ENCODE peak calls at places on chromosomes 12 and 14, in six cellular contexts. One of them, this sample, is unnamed.

GRCh38 chr12:100153131-100153530 is 10.5 kb upstream of the BLTP3B start:
- DNase-seq in nephron progenitor cell: no peak
- DNase-seq in effector memory CD8-positive, alpha-beta T cell: no peak
- DNase-seq in LoVo: no peak
- DNase-seq in central memory CD4-positive, alpha-beta T cell: no peak
- DNase-seq in tibial artery: no peak
- DNase-seq in this sample: no peak

GRCh38 chr12:52903855-52904508 is 894 bp downstream of the KRT8 start:
- DNase-seq in nephron progenitor cell: peak
- DNase-seq in effector memory CD8-positive, alpha-beta T cell: peak
- DNase-seq in LoVo: peak
- DNase-seq in central memory CD4-positive, alpha-beta T cell: no peak
- DNase-seq in tibial artery: no peak
- DNase-seq in this sample: no peak

GRCh38 chr12:91890742-91891141 is 254.9 kb downstream of the BTG1 start:
- DNase-seq in nephron progenitor cell: no peak
- DNase-seq in effector memory CD8-positive, alpha-beta T cell: no peak
- DNase-seq in LoVo: no peak
- DNase-seq in central memory CD4-positive, alpha-beta T cell: no peak
- DNase-seq in tibial artery: no peak
- DNase-seq in this sample: no peak

GRCh38 chr14:42420071-42420470 is 813.4 kb downstream of the LRFN5 start:
- DNase-seq in nephron progenitor cell: no peak
- DNase-seq in effector memory CD8-positive, alpha-beta T cell: no peak
- DNase-seq in LoVo: no peak
- DNase-seq in central memory CD4-positive, alpha-beta T cell: no peak
- DNase-seq in tibial artery: no peak
- DNase-seq in this sample: no peak

GRCh38 chr12:29238822-29239291 is 89.8 kb downstream of the FAR2 start:
- DNase-seq in nephron progenitor cell: no peak
- DNase-seq in effector memory CD8-positive, alpha-beta T cell: no peak
- DNase-seq in LoVo: peak
- DNase-seq in central memory CD4-positive, alpha-beta T cell: no peak
- DNase-seq in tibial artery: no peak
- DNase-seq in this sample: no peak

GRCh38 chr12:53997324-53998173 is 2.4 kb upstream of the HOXC9 start:
- DNase-seq in nephron progenitor cell: peak
- DNase-seq in effector memory CD8-positive, alpha-beta T cell: no peak
- DNase-seq in LoVo: no peak
- DNase-seq in central memory CD4-positive, alpha-beta T cell: no peak
- DNase-seq in tibial artery: no peak
- DNase-seq in this sample: no peak

GRCh38 chr12:53181935-53182334 is 1.2 kb upstream of the CSAD start:
- DNase-seq in nephron progenitor cell: no peak
- DNase-seq in effector memory CD8-positive, alpha-beta T cell: no peak
- DNase-seq in LoVo: no peak
- DNase-seq in central memory CD4-positive, alpha-beta T cell: no peak
- DNase-seq in tibial artery: no peak
- DNase-seq in this sample: no peak

GRCh38 chr14:64260418-64260817 is 33.8 kb downstream of the ESR2 start:
- DNase-seq in nephron progenitor cell: no peak
- DNase-seq in effector memory CD8-positive, alpha-beta T cell: no peak
- DNase-seq in LoVo: no peak
- DNase-seq in central memory CD4-positive, alpha-beta T cell: no peak
- DNase-seq in tibial artery: no peak
- DNase-seq in this sample: no peak

GRCh38 chr12:122871851-122872785 is 23.8 kb downstream of the VPS37B start:
- DNase-seq in nephron progenitor cell: no peak
- DNase-seq in effector memory CD8-positive, alpha-beta T cell: no peak
- DNase-seq in LoVo: no peak
- DNase-seq in central memory CD4-positive, alpha-beta T cell: no peak
- DNase-seq in tibial artery: peak
- DNase-seq in this sample: peak

GRCh38 chr12:111482464-111482863 is 76.7 kb downstream of the SH2B3 start:
- DNase-seq in nephron progenitor cell: no peak
- DNase-seq in effector memory CD8-positive, alpha-beta T cell: no peak
- DNase-seq in LoVo: no peak
- DNase-seq in central memory CD4-positive, alpha-beta T cell: peak
- DNase-seq in tibial artery: no peak
- DNase-seq in this sample: no peak

GRCh38 chr14:92540472-92541048 is 27.0 kb downstream of the RIN3 start:
- DNase-seq in nephron progenitor cell: no peak
- DNase-seq in effector memory CD8-positive, alpha-beta T cell: no peak
- DNase-seq in LoVo: peak
- DNase-seq in central memory CD4-positive, alpha-beta T cell: no peak
- DNase-seq in tibial artery: peak
- DNase-seq in this sample: peak

GRCh38 chr14:60092516-60092915 is 793 bp downstream of the PCNX4 start:
- DNase-seq in nephron progenitor cell: peak
- DNase-seq in effector memory CD8-positive, alpha-beta T cell: peak
- DNase-seq in LoVo: peak
- DNase-seq in central memory CD4-positive, alpha-beta T cell: no peak
- DNase-seq in tibial artery: no peak
- DNase-seq in this sample: no peak

GRCh38 chr12:75602111-75602510 is 90.7 kb upstream of the KRR1 start:
- DNase-seq in nephron progenitor cell: no peak
- DNase-seq in effector memory CD8-positive, alpha-beta T cell: no peak
- DNase-seq in LoVo: no peak
- DNase-seq in central memory CD4-positive, alpha-beta T cell: no peak
- DNase-seq in tibial artery: no peak
- DNase-seq in this sample: no peak